ENCODE peak calls at places on chromosomes 1 and 21, in four cellular contexts. N, D, P and Q are unnamed samples.

GRCh38 chr1:223514644-223515043 is 121.4 kb downstream of the CCDC185 start:
- DNase-seq in N (no peak), D (no peak), P (no peak), Q (no peak)

GRCh38 chr1:162635418-162635817 is 3.2 kb downstream of the DDR2 start:
- DNase-seq in D (no peak), N (no peak), P (no peak), Q (no peak)

GRCh38 chr1:16143566-16144324 is 12.1 kb downstream of the EPHA2 start:
- DNase-seq in N (no peak), D (no peak), P (no peak), Q (no peak)

GRCh38 chr1:100773444-100773843 is 53.9 kb downstream of the VCAM1 start:
- DNase-seq in N (no peak), D (no peak), P (no peak), Q (no peak)

GRCh38 chr1:33176362-33176850 is 5.4 kb downstream of the TRIM62 start:
- DNase-seq in P (no peak), D (no peak), N (no peak), Q (no peak)

GRCh38 chr1:58204284-58204683 is 342.2 kb downstream of the OMA1 start:
- DNase-seq in P (no peak), N (peak), D (no peak), Q (no peak)

GRCh38 chr21:20004353-20004752 is 993.9 kb upstream of the NCAM2 start:
- DNase-seq in P (no peak), N (no peak), D (no peak), Q (no peak)

GRCh38 chr1:22741118-22741517 is 30.5 kb downstream of the EPHB2 start:
- DNase-seq in P (no peak), D (no peak), N (peak), Q (no peak)